ENCODE peak calls at places on chromosome 6, in eight cellular contexts. G, O, D, Z, U, Y, L and C are unnamed samples.

GRCh38 chr6:2510341-2510740 is 240.4 kb downstream of the MYLK4 start:
- DNase-seq in Z (no peak), O (no peak), Y (no peak), U (no peak), L (no peak), G (no peak), D (no peak), C (no peak)

GRCh38 chr6:76026101-76026500 is 46.4 kb downstream of the IMPG1 start:
- DNase-seq in G (no peak), D (no peak), U (no peak), L (no peak), Z (peak), Y (no peak), O (peak), C (peak)

GRCh38 chr6:97947841-97948240 is 664.8 kb upstream of the MMS22L start:
- DNase-seq in G (no peak), U (peak), Y (peak), Z (peak), D (peak), L (peak), O (peak), C (peak)

GRCh38 chr6:11830520-11830919 is 51.9 kb upstream of the ADTRP start:
- DNase-seq in G (no peak), L (no peak), Y (no peak), D (no peak), U (no peak), Z (no peak), O (no peak), C (no peak)

GRCh38 chr6:113734886-113735481 is 122.2 kb upstream of the MARCKS start:
- DNase-seq in Y (no peak), O (peak), G (no peak), U (no peak), L (no peak), D (no peak), Z (peak), C (no peak)

GRCh38 chr6:54698974-54699373 is 147.6 kb upstream of the FAM83B start:
- DNase-seq in D (no peak), U (no peak), L (no peak), Y (no peak), O (no peak), Z (no peak), G (no peak), C (no peak)

GRCh38 chr6:49775043-49775442 is 12.0 kb downstream of the PGK2 start:
- DNase-seq in O (no peak), Y (no peak), L (no peak), Z (no peak), D (no peak), G (no peak), U (no peak), C (no peak)

GRCh38 chr6:14467591-14467990 is 350.0 kb downstream of the CD83 start:
- DNase-seq in L (no peak), U (no peak), G (no peak), Z (no peak), O (peak), D (no peak), Y (no peak), C (no peak)

GRCh38 chr6:170367241-170367640 is 60.7 kb downstream of the FAM120B start:
- DNase-seq in D (no peak), Y (no peak), O (no peak), U (peak), L (no peak), Z (no peak), G (no peak), C (no peak)

GRCh38 chr6:191487-192312 is 100.6 kb upstream of the DUSP22 start:
- DNase-seq in O (no peak), Y (no peak), Z (no peak), G (no peak), D (peak), U (no peak), L (no peak), C (no peak)

GRCh38 chr6:80145921-80146320 is 39.5 kb downstream of the BCKDHB start:
- DNase-seq in O (no peak), Z (no peak), U (no peak), Y (no peak), L (no peak), G (no peak), D (no peak), C (no peak)

GRCh38 chr6:80142586-80142985 is 36.1 kb downstream of the BCKDHB start:
- DNase-seq in Y (no peak), U (no peak), D (no peak), G (no peak), Z (no peak), L (no peak), O (peak), C (no peak)

GRCh38 chr6:80145509-80145908 is 39.0 kb downstream of the BCKDHB start:
- DNase-seq in L (no peak), G (no peak), O (no peak), D (no peak), Z (no peak), U (no peak), Y (no peak), C (no peak)

GRCh38 chr6:80143312-80143960 is 37.0 kb downstream of the BCKDHB start:
- DNase-seq in L (peak), D (peak), G (no peak), Y (peak), Z (peak), U (peak), O (peak), C (peak)

DNA sequence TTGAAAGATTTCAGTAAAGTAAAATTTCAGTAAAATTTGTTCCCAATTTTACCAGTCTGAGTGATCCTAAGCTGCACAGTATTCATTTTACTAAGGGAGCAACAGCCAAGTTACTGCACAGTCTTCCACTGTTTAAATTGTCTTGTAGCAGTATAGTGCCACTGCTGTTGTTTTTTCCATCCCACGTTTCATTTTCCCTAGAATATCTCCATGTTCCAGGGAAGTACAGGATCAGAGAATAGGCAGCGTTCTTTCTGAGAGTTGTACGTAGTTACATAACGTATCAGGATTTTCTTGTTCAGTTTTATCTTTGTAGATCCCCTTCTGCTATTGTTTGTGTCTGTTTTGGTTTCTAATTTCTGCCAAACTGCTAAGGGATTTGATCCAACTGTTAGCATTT is 38.3 kb downstream of the BCKDHB start:
- DNase-seq in D (no peak), U (no peak), L (no peak), Y (no peak), G (no peak), Z (peak), O (no peak), C (no peak)
- TF ChIP-seq CTCF in D (no peak), U (no peak), L (no peak), Y (no peak), G (no peak), Z (no peak), O (no peak), C (no peak)

GRCh38 chr6:136654086-136654485 is 103.9 kb upstream of the MAP7 start:
- DNase-seq in U (no peak), Y (no peak), L (no peak), G (no peak), D (no peak), Z (no peak), O (no peak), C (no peak)
- TF ChIP-seq CTCF in U (peak), Y (peak), L (no peak), G (no peak), D (no peak), Z (peak), O (peak), C (no peak)

GRCh38 chr6:35048631-35049083 is 92.5 kb downstream of the TCP11 start:
- DNase-seq in D (no peak), Z (peak), G (peak), Y (peak), L (no peak), U (no peak), O (peak), C (no peak)
- TF ChIP-seq CTCF in D (peak), Z (peak), G (peak), Y (no peak), L (no peak), U (no peak), O (peak), C (peak)

GRCh38 chr6:122775975-122776374 is 3.5 kb upstream of the FABP7 start:
- DNase-seq in L (no peak), O (no peak), G (no peak), U (no peak), Y (no peak), Z (no peak), D (no peak), C (no peak)

GRCh38 chr6:122766256-122766655 is 13.3 kb upstream of the FABP7 start:
- DNase-seq in U (no peak), L (no peak), G (no peak), Z (no peak), D (no peak), Y (no peak), O (no peak), C (no peak)

GRCh38 chr6:122772724-122773123 is 6.8 kb upstream of the FABP7 start:
- DNase-seq in L (no peak), O (no peak), G (no peak), Z (no peak), D (no peak), U (no peak), Y (no peak), C (no peak)

DNA sequence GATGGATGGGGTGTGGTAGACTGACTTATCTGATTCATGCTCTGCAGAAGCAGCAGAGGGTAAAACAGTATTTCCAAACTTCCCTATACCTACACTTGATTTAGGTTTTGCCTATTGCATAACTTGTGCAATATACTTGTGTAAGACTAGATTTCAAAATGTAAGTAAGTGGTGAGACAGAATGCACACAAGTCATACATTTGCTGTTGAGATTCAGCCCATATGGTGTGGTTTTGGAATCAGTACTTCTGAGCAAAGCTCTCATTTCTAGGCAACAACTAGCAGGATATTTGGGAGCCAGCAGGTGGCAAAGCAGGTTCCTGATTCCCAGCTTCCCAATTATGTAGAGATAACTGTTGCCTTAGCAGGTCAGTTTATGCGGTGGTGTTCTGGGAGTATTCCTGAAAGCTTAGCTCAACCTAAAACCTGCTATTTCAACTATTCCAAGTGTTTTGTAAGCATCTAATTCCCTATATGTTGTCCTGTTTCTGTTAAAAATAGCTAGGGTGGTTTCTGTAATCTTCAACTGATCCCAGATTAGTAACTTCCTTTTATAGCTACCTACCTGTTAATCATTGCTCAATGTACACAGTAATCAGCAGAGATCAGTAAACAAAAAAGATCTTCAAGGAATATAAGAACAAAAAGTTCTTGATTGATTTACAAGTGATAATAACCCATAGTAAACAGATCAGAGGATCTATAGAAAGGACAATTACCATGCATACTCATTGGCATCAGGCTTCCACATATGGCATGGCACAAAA is 8.5 kb upstream of the FABP7 start:
- DNase-seq in O (no peak), Z (no peak), D (no peak), L (no peak), U (no peak), Y (peak), G (peak), C (no peak)
- TF ChIP-seq CTCF in O (no peak), Z (no peak), D (peak), L (peak), U (no peak), Y (peak), G (peak), C (no peak)

GRCh38 chr6:143940011-143940597 is 68.0 kb downstream of the PLAGL1 start:
- DNase-seq in D (no peak), U (peak), O (peak), Z (peak), G (peak), L (peak), Y (peak), C (peak)

GRCh38 chr6:143936986-143937765 is 70.9 kb downstream of the PLAGL1 start:
- DNase-seq in Y (no peak), U (no peak), D (no peak), G (no peak), Z (no peak), L (no peak), O (no peak), C (no peak)

GRCh38 chr6:143939364-143939763 is 68.7 kb downstream of the PLAGL1 start:
- DNase-seq in O (no peak), L (no peak), Z (no peak), D (no peak), U (no peak), Y (no peak), G (no peak), C (no peak)

GRCh38 chr6:143936347-143936746 is 71.7 kb downstream of the PLAGL1 start:
- DNase-seq in O (no peak), D (no peak), U (no peak), L (no peak), Z (no peak), Y (no peak), G (no peak), C (no peak)

DNA sequence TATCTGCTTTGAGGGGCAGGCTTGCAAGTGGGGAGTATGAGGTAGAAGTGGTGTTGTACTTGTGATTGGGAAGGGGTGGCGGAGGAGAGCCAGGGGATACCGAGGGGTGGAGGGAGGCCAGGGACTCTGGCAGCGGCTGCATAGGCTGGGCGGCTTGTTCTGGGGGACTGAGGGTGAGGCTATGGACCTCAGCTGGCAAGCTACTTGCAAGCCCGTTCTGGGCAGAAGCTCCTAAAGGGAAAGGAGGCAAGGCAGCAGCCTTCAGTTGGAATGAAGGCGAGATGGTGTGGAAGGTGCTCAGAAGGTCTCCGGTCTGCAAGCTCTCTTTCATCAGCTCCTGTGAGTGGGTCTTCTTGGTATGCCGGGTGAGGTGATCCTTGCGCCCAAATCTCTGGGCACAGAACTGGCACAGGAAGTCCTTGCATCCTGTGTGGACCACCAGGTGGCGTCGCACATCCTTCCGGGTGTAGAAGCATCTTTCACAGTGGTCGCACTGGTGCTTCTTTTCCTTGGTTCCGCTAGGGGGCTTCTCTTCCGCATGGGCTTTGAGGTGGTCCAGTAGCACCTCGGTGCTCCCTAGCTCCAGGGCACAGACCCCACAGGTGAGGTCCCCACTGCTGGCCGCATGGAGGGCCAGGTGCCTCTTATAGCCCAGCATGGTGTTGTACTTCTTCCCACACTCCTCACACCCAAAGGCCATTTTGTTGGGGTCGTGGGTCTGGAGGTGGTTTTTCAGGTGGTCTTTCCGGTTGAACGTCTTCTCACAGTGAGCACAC is 66.0 kb downstream of the PLAGL1 start:
- DNase-seq in Y (peak), O (peak), D (peak), U (peak), Z (peak), L (peak), G (peak), C (peak)
- TF ChIP-seq CTCF in Y (peak), O (peak), D (peak), U (peak), Z (peak), L (peak), G (peak), C (peak)

DNA sequence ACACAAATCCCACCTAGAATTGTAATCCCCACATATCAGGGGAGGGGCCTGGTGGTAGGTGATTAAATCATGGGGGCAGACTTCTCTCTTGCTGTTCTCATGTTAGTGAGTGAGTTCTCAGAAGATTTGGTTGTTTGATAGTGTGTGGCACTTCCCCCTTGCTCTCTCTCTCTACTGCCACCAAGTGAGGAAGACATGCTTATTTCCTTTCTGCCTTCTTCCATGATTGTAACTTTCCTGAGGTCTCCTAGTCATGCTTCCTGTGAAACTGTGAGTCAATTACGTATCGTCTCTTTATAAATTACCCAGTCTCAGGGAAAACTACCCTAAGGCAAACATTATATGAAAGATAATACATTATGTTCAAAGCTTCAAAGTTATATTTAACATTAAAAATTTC is 1297.5 kb upstream of the CITED2 start:
- DNase-seq in Z (no peak), L (peak), Y (no peak), O (no peak), D (no peak), G (no peak), U (no peak), C (no peak)
- TF ChIP-seq CTCF in Z (peak), L (no peak), Y (no peak), O (no peak), D (no peak), G (peak), U (no peak), C (peak)

GRCh38 chr6:33069021-33069738 is 4.3 kb downstream of the HLA-DPA1 start:
- DNase-seq in D (no peak), Y (no peak), L (no peak), U (no peak), O (no peak), G (no peak), Z (no peak), C (no peak)
- TF ChIP-seq CTCF in D (no peak), Y (no peak), L (no peak), U (no peak), O (no peak), G (peak), Z (no peak), C (no peak)

DNA sequence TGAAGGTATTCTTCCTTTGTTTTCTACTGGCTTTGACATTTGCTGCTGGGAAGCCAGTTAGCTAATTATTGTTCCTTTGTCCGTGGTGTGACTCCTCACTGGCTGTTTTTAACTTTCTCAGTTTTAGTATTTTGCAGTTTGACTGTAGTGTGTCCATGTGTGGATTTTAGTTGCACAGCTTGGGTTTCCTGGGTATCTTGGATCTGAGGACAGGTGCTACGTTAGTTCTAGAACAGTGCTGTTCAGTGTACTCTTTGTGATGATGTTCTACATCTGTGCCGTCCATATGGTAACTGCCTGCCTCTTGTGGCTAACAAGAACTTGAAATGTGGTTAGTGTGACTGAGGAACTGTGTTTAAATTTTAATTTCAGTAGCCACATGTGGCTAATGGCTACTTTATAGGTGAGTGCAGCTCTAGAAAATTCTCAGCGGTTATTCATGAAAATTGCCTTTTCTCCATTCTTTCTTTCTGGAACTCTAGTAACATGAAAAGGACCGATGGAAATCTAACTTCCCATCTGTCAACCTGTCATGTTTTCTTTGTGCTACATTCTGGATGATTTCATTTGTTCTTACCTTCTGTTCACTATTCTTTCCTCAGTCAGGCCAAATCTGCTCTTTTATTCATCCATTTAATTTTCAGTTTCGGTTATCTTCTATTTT is 7.4 kb downstream of the SNX9 start:
- DNase-seq in D (no peak), Y (no peak), Z (no peak), L (no peak), G (no peak), O (peak), U (no peak), C (no peak)
- TF ChIP-seq CTCF in D (no peak), Y (no peak), Z (no peak), L (no peak), G (no peak), O (no peak), U (no peak), C (no peak)